ENCODE peak calls at places on chromosomes 13 and 19, in four cellular contexts. R is fibroblast of lung, D is K562, C is H1. E is an unnamed sample.

GRCh38 chr19:6014551-6015135 is 36.7 kb upstream of the RANBP3 start:
- DNase-seq in R (no peak), D (no peak), C (no peak), E (no peak)

GRCh38 chr13:113941571-113942191 is 32.2 kb downstream of the C13orf46 start:
- DNase-seq in R (peak; percentile 84), D (no peak), C (no peak), E (no peak)

GRCh38 chr13:28489536-28489935 is 5.4 kb downstream of the FLT1 start:
- DNase-seq in R (no peak), D (no peak), C (no peak), E (no peak)

GRCh38 chr13:93875527-93875926 is 604.0 kb downstream of the DCT start:
- DNase-seq in R (peak; percentile 67), D (no peak), C (no peak), E (no peak)

GRCh38 chr13:45225370-45225769 is 24.5 kb upstream of the KCTD4 start:
- DNase-seq in R (no peak), D (no peak), C (no peak), E (no peak)

GRCh38 chr13:111904701-111905608 is 162.0 kb upstream of the SOX1 start:
- DNase-seq in R (no peak), D (peak; percentile 34), C (no peak), E (no peak)

GRCh38 chr19:30649934-30650614 is 277.9 kb downstream of the ZNF536 start:
- DNase-seq in R (peak; percentile 31), D (peak; percentile 59), C (no peak), E (peak; percentile 42)

GRCh38 chr19:33775731-33776487 is 20.8 kb upstream of the KCTD15 start:
- DNase-seq in R (no peak), D (no peak), C (no peak), E (no peak)

GRCh38 chr19:10292206-10292788 is 2.5 kb downstream of the ICAM5 start:
- DNase-seq in R (no peak), D (peak; percentile 98), C (peak; percentile 82), E (no peak)

GRCh38 chr19:11203194-11204075 is 6.1 kb upstream of the KANK2 start:
- DNase-seq in R (peak; percentile 77), D (peak; percentile 79), C (peak; percentile 46), E (peak; percentile 42)

GRCh38 chr13:49443327-49443688 is 556 bp downstream of the CAB39L start:
- DNase-seq in R (peak; percentile 36), D (peak; percentile 19), C (no peak), E (no peak)

GRCh38 chr19:6470173-6470572 is 6.1 kb downstream of the CRB3 start:
- DNase-seq in R (no peak), D (peak; percentile 20), C (no peak), E (no peak)

GRCh38 chr13:19959141-19959830 is 759 bp downstream of the ZMYM2 start:
- DNase-seq in R (peak; percentile 42), D (peak; percentile 52), C (no peak), E (peak; percentile 71)

GRCh38 chr13:99178636-99179035 is 22.0 kb upstream of the UBAC2 start:
- DNase-seq in R (no peak), D (no peak), C (no peak), E (peak; percentile 68)

GRCh38 chr13:97281028-97281427 is 58.9 kb downstream of the MBNL2 start:
- DNase-seq in R (no peak), D (no peak), C (no peak), E (no peak)

GRCh38 chr19:35843676-35844481 is 8.4 kb downstream of the NPHS1 start:
- DNase-seq in R (no peak), D (peak; percentile 81), C (no peak), E (no peak)

GRCh38 chr13:72842991-72843390 is 61.1 kb downstream of the PIBF1 start:
- DNase-seq in R (no peak), D (no peak), C (no peak), E (no peak)

GRCh38 chr13:38093425-38093824 is 223.9 kb upstream of the TRPC4 start:
- DNase-seq in R (no peak), D (no peak), C (no peak), E (no peak)

GRCh38 chr13:44967656-44968451 is 21.4 kb downstream of the NUFIP1 start:
- DNase-seq in R (peak; percentile 39), D (no peak), C (no peak), E (no peak)

GRCh38 chr13:27783111-27783510 is 9.2 kb upstream of the GSX1 start:
- DNase-seq in R (peak; percentile 3), D (peak; percentile 3), C (no peak), E (no peak)

GRCh38 chr19:4185413-4186086 is 3.1 kb downstream of the ANKRD24 start:
- DNase-seq in R (no peak), D (no peak), C (no peak), E (no peak)

GRCh38 chr13:93957371-93957770 is 522.1 kb downstream of the DCT start:
- DNase-seq in R (no peak), D (no peak), C (no peak), E (no peak)

GRCh38 chr13:42392706-42393572 is 121.0 kb downstream of the AKAP11 start:
- DNase-seq in R (peak; percentile 9), D (no peak), C (no peak), E (peak; percentile 85)

GRCh38 chr19:10260141-10260584 is 8.1 kb downstream of the MRPL4 start:
- DNase-seq in R (peak; percentile 62), D (peak; percentile 49), C (no peak), E (no peak)

GRCh38 chr19:29084266-29084665 is 128.7 kb downstream of the UQCRFS1 start:
- DNase-seq in R (no peak), D (peak; percentile 25), C (no peak), E (no peak)

GRCh38 chr19:4430760-4431159 is 26.8 kb downstream of the UBXN6 start:
- DNase-seq in R (no peak), D (no peak), C (no peak), E (no peak)

GRCh38 chr13:27918041-27918917 is 1.5 kb upstream of the PDX1 start:
- DNase-seq in R (no peak), D (no peak), C (no peak), E (no peak)

DNA sequence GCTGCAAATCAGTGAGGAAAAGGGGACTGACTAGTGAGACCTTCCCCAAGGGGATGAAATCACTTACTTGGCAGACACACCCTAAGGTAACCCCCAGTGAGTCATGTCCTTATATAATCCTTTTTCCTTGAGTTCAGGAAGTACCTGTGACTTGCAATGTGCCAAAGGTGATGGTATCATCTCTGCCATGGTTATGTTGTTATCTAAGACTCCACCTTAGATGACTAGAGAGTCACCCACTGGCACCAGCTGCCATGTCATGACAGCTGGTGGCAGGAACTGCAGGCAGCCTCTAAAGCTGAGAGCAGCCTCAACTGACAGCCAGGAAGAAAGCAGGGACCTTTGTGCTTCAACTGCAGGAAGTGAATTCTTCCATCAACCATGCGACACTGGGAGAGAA is 12.5 kb downstream of the PBX4 start:
- DNase-seq in R (peak; percentile 33), D (peak; percentile 13), C (no peak), E (peak; percentile 57)
- H3K4me2 ChIP-seq in R (no peak overlapping the region), D (no peak overlapping the region), C (no peak overlapping the region), E (no peak overlapping the region)

DNA sequence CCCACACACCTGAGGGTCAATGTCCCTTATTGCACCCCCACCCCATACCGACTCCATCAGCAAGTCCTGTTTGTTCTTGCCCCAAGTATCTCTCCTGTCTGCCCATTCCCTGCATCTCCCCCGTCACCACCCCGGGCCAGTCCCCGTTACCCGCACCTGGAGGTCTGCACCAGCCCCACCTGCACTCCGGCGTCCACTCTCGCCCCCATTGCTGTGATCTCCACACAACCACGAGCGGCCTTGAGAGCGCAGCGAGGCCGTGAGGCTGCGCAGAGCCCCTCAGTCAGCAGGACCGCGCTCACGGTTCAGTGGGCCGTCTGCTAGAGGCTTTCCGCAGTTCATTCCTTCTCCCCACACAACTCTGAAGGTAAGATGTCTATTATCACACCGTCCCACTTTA is 152.8 kb downstream of the KATNAL1 start:
- DNase-seq in R (no peak), D (no peak), C (no peak), E (no peak)
- H3K4me2 ChIP-seq in R (no peak overlapping the region), D (no peak overlapping the region), C (no peak overlapping the region), E (no peak overlapping the region)

DNA sequence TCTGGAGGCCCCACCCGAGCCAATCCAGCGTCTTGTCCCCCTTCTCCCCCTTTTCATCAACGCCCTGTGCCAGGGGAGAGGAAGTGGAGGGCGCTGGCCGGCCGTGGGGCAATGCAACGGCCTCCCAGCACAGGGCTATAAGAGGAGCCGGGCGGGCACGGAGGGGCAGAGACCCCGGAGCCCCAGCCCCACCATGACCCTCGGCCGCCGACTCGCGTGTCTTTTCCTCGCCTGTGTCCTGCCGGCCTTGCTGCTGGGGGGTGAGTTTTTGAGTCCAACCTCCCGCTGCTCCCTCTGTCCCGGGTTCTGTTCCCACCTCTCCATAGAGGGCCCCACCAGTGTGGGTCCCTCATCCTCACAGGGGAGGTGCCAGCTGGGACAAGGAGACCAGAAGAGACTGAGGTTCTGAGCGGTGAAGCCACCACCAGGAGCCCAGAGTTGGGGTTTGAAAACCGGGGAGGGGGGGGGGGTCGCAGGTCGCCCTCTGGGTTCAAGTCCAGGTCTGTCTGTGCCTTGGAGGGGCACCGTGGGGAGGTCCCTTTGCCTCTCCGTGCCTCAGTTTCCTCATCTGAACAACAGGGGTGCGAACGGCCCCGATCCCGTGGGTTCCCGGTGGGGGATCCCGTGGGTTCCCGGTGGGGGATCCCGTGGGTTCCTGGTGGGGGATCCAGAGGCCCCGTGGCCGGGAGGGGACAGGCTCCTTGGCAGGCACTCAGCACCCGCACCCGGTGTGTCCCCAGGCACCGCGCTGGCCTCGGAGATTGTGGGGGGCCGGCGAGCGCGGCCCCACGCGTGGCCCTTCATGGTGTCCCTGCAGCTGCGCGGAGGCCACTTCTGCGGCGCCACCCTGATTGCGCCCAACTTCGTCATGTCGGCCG is at the start of gene ELANE:
- DNase-seq in R (no peak), D (no peak), C (no peak), E (no peak)
- H3K4me2 ChIP-seq in R (no peak within 1 kb of the TSS), D (no peak within 1 kb of the TSS), C (no peak within 1 kb of the TSS), E (no peak within 1 kb of the TSS)

DNA sequence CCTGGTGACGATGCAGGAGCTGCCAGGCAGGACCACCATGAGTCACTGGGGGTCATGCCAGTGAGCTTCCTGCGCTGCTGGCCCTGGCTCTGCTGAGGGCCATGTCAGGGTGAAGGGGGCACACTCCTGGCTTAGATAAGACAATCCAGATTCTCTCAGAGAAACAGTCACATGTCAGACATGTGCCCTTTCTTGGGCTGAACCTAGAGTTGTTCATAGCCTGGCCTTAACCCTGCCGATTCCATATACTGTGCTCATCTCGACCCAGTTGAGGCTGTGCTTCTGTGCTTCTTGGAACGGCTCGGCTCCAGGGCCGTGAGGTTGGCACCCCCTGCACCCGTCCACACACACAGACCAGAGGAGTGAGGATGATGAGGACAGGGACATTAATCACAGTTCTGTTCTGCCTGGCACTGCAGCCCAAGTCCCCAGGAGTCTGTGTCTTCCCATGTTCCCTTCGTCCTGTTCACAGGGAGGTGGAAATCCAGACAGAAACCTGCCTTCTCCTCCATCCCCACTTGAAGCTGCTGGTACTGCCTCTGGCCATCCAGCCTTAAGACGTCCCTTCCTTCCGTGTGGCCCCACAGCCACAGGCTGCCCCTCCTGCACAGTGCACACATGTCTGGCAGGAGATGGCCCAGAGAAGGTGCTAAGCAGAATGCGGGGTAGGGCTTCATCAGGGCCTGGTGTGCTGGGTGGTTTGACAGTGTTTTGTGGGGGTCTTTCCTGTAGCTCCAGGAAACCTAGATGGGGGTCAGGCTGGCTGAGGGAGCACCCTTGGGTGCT is 50.0 kb downstream of the LYL1 start:
- DNase-seq in R (no peak), D (no peak), C (no peak), E (no peak)
- H3K4me2 ChIP-seq in R (peak overlapping the region; percentile 74), D (no peak overlapping the region), C (peak overlapping the region; percentile 48), E (peak overlapping the region; percentile 61)

E was measured in DND-41.